ENCODE peak calls at places on chromosome 5, in nine cellular contexts. F is dorsolateral prefrontal cortex; D is NCI-H187; V is HT-29; H is NCI-H1694; G is effector memory CD8-positive, alpha-beta T cell; X is ELR; P is AG08396; S is NCI-H345. I is an unnamed sample.

GRCh38 chr5:15807861-15808260 is 307.9 kb downstream of the FBXL7 start:
- DNase-seq in D (no peak), G (no peak), H (peak), P (no peak), X (peak), F (no peak), V (no peak), S (no peak), I (no peak)

GRCh38 chr5:154286557-154286956 is 96.0 kb downstream of the GALNT10 start:
- DNase-seq in D (no peak), X (no peak), F (no peak), S (no peak), H (no peak), P (no peak), V (no peak), G (no peak), I (no peak)

GRCh38 chr5:103208460-103208859 is 50.1 kb upstream of the MACIR start:
- DNase-seq in V (no peak), H (no peak), X (no peak), D (no peak), G (no peak), S (no peak), F (no peak), P (no peak), I (no peak)

GRCh38 chr5:134590992-134591659 is 41.5 kb downstream of the SAR1B start:
- DNase-seq in P (no peak), F (no peak), D (no peak), H (no peak), G (no peak), X (peak), V (peak), S (no peak), I (no peak)

GRCh38 chr5:94028001-94028400 is 286.6 kb upstream of the POU5F2 start:
- DNase-seq in G (no peak), S (no peak), V (no peak), F (no peak), D (no peak), X (no peak), P (no peak), H (no peak), I (no peak)

GRCh38 chr5:122323132-122323548 is 11.1 kb downstream of the SNCAIP start:
- DNase-seq in H (no peak), G (no peak), D (no peak), P (no peak), S (no peak), V (no peak), X (no peak), F (no peak), I (no peak)

GRCh38 chr5:172493906-172494305 is 39.6 kb upstream of the SH3PXD2B start:
- DNase-seq in F (no peak), G (no peak), S (no peak), D (no peak), V (no peak), H (no peak), X (no peak), P (no peak), I (no peak)

GRCh38 chr5:39675676-39676075 is 250.9 kb upstream of the DAB2 start:
- DNase-seq in D (no peak), H (no peak), V (no peak), S (no peak), P (no peak), X (no peak), G (no peak), F (no peak), I (no peak)

GRCh38 chr5:96279796-96280542 is 153.1 kb downstream of the PCSK1 start:
- DNase-seq in G (no peak), X (peak), S (no peak), P (no peak), H (no peak), F (no peak), D (no peak), V (no peak), I (no peak)